ENCODE peak calls at places on chromosomes 1 and 21, in five cellular contexts. Q is K562, A is IMR-90, B is SK-N-SH, L is GM12878. W is an unnamed sample.

GRCh38 chr1:234135501-234135900 is 231.0 kb downstream of the SLC35F3 start:
- DNase-seq in Q (no peak), A (no peak), B (no peak), L (no peak), W (no peak)

GRCh38 chr21:34004984-34005383 is 68.4 kb upstream of the MRPS6 start:
- DNase-seq in Q (no peak), A (no peak), B (no peak), L (no peak), W (no peak)

GRCh38 chr1:111283838-111284237 is 6.8 kb upstream of the CHIA start:
- DNase-seq in Q (no peak), A (no peak), B (no peak), L (no peak), W (peak)

GRCh38 chr1:174964261-174964984 is 35.3 kb upstream of the CACYBP start:
- DNase-seq in Q (peak), A (no peak), B (no peak), L (no peak), W (no peak)

GRCh38 chr1:227399152-227399730 is 80.9 kb upstream of the CDC42BPA start:
- DNase-seq in Q (no peak), A (no peak), B (no peak), L (no peak), W (no peak)

GRCh38 chr1:222911866-222912265 is 97.0 kb downstream of the DISP1 start:
- DNase-seq in Q (no peak), A (peak), B (no peak), L (no peak), W (no peak)

GRCh38 chr21:44947111-44947929 is 7.5 kb downstream of the SLX9 start:
- DNase-seq in Q (peak), A (no peak), B (no peak), L (no peak), W (no peak)

GRCh38 chr1:68819190-68819829 is 322.4 kb upstream of the DEPDC1 start:
- DNase-seq in Q (no peak), A (peak), B (peak), L (no peak), W (no peak)

GRCh38 chr1:169928438-169929209 is 34.9 kb upstream of the SCYL3 start:
- DNase-seq in Q (peak), A (peak), B (peak), L (no peak), W (peak)

GRCh38 chr1:21523297-21523813 is 14.1 kb downstream of the ALPL start:
- DNase-seq in Q (no peak), A (no peak), B (no peak), L (no peak), W (no peak)

GRCh38 chr1:24555591-24556413 is at the start of gene NCMAP:
- DNase-seq in Q (peak), A (no peak), B (no peak), L (no peak), W (peak)

GRCh38 chr21:38756746-38757145 is 49.0 kb upstream of the ETS2 start:
- DNase-seq in Q (no peak), A (peak), B (no peak), L (no peak), W (no peak)

GRCh38 chr1:202934755-202935154 is 7.7 kb upstream of the KLHL12 start:
- DNase-seq in Q (no peak), A (no peak), B (no peak), L (no peak), W (no peak)

GRCh38 chr1:22889213-22889827 is 83.3 kb downstream of the LACTBL1 start:
- DNase-seq in Q (peak), A (peak), B (peak), L (no peak), W (peak)

GRCh38 chr1:59682405-59683080 is 132.2 kb upstream of the HOOK1 start:
- DNase-seq in Q (no peak), A (peak), B (no peak), L (no peak), W (no peak)

GRCh38 chr1:47437518-47438320 is at the start of gene FOXD2:
- DNase-seq in Q (peak), A (peak), B (peak), L (peak), W (peak)

GRCh38 chr1:224732367-224733006 is 116.4 kb downstream of the CNIH3 start:
- DNase-seq in Q (no peak), A (no peak), B (no peak), L (no peak), W (peak)

GRCh38 chr21:42666918-42667317 is 13.5 kb downstream of the PDE9A start:
- DNase-seq in Q (no peak), A (no peak), B (no peak), L (no peak), W (peak)

GRCh38 chr1:214453109-214453722 is 98.2 kb downstream of the PTPN14 start:
- DNase-seq in Q (no peak), A (peak), B (no peak), L (no peak), W (no peak)

GRCh38 chr1:232767381-232768074 is 37.7 kb upstream of the MAP10 start:
- DNase-seq in Q (no peak), A (peak), B (no peak), L (no peak), W (no peak)

GRCh38 chr1:159947942-159948341 is 2.5 kb upstream of the IGSF9 start:
- DNase-seq in Q (no peak), A (no peak), B (no peak), L (no peak), W (no peak)

GRCh38 chr1:156098782-156099181 is 15.7 kb upstream of the LMNA start:
- DNase-seq in Q (no peak), A (no peak), B (no peak), L (no peak), W (no peak)

GRCh38 chr1:198232940-198233675 is 76.3 kb downstream of the NEK7 start:
- DNase-seq in Q (no peak), A (no peak), B (no peak), L (no peak), W (no peak)

GRCh38 chr1:201310986-201311355 is 27.7 kb downstream of the PKP1 start:
- DNase-seq in Q (no peak), A (peak), B (no peak), L (no peak), W (no peak)

GRCh38 chr1:45767035-45767434 is 16.6 kb upstream of the IPP start:
- DNase-seq in Q (no peak), A (peak), B (no peak), L (no peak), W (no peak)

GRCh38 chr1:160211010-160211790 is 6.0 kb downstream of the PEA15 start:
- DNase-seq in Q (peak), A (no peak), B (peak), L (no peak), W (no peak)

GRCh38 chr1:17305576-17306095 is 2.4 kb upstream of the PADI4 start:
- DNase-seq in Q (no peak), A (no peak), B (no peak), L (no peak), W (no peak)

DNA sequence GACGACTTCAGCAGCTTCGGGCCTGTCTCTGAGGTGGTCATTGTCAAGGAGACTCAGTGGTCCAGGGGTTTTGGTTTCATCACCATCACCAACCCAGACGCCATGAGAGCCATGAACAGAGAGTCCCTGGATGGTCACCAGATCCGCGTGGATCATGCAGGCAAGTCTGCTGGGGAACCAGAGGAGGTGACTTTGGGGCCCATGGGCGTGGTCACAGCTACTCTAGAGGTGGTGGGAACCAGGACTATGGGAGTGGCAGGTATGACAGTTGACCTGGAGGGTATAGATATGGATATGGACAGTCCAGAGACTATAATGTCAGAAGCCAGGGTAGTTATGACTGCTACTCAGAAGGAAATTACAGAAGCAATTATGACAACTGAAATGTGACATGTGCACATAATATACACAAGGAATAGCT is 19.3 kb upstream of the METTL13 start:
- DNase-seq in Q (peak), A (no peak), B (no peak), L (no peak), W (no peak)
- TF ChIP-seq MXI1 in Q (no peak), A (no peak), B (no peak), L (no peak), W (no peak)

GRCh38 chr1:228514421-228514820 is 27.2 kb downstream of the RNF187 start:
- DNase-seq in Q (no peak), A (no peak), B (no peak), L (no peak), W (no peak)

GRCh38 chr1:228513244-228513900 is 26.2 kb downstream of the RNF187 start:
- DNase-seq in Q (peak), A (no peak), B (no peak), L (no peak), W (no peak)

GRCh38 chr1:228511539-228512445 is 24.6 kb downstream of the RNF187 start:
- DNase-seq in Q (no peak), A (no peak), B (no peak), L (no peak), W (no peak)

GRCh38 chr1:228511014-228511413 is 23.8 kb downstream of the RNF187 start:
- DNase-seq in Q (no peak), A (no peak), B (no peak), L (no peak), W (no peak)

GRCh38 chr1:228512852-228513243 is 25.7 kb downstream of the RNF187 start:
- DNase-seq in Q (no peak), A (no peak), B (no peak), L (no peak), W (no peak)
- TF ChIP-seq MXI1 in Q (no peak), A (no peak), B (no peak), L (no peak), W (no peak)

GRCh38 chr21:41611441-41611840 is 103.5 kb upstream of the TMPRSS2 start:
- DNase-seq in Q (no peak), A (no peak), B (no peak), L (no peak), W (no peak)

GRCh38 chr21:41612674-41613250 is 104.8 kb upstream of the TMPRSS2 start:
- DNase-seq in Q (peak), A (peak), B (peak), L (no peak), W (peak)

GRCh38 chr21:41614456-41615010 is 106.6 kb upstream of the TMPRSS2 start:
- DNase-seq in Q (no peak), A (no peak), B (no peak), L (no peak), W (no peak)

GRCh38 chr21:41611966-41612606 is 104.1 kb upstream of the TMPRSS2 start:
- DNase-seq in Q (peak), A (peak), B (no peak), L (no peak), W (peak)

DNA sequence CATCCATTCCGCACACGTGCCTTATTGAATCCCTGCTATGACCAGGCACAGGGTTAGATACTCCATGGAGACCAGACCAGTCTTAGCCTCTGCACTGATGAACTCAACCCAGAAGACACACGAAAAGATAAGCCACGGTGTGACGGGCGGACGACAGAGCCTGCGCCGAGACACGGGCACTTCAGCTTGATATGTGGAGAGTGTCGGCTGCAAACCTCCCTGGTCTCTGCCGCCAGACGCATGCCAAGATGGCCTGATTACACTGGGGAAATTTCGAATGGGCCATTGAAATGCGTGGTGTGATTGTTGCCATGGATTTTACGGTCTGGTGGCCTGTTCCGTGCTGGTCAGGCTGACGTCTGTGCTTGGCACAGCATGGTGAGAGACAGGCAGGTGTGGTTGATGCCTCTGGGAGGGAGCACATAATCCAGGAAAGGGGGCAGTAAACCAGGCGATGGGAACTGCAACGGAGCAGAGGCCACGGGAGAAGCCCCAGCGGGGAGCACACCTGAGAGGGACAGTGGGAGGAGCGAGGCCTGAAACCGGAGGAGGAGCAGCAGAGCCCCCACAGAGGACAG is 105.6 kb upstream of the TMPRSS2 start:
- DNase-seq in Q (no peak), A (no peak), B (no peak), L (no peak), W (no peak)
- TF ChIP-seq MXI1 in Q (no peak), A (no peak), B (no peak), L (no peak), W (no peak)

GRCh38 chr1:85224734-85225623 is 24.2 kb upstream of the SYDE2 start:
- DNase-seq in Q (peak), A (peak), B (no peak), L (no peak), W (no peak)
- TF ChIP-seq MXI1 in Q (no peak), A (no peak), B (no peak), L (no peak), W (no peak)

W was measured in HepG2.